ENCODE peak calls at places on chromosomes 7 and 10, in eight cellular contexts. One of them, this sample, is unnamed.

GRCh38 chr7:139568813-139569490 is 45.5 kb downstream of the CLEC2L start:
- DNase-seq in sigmoid colon: no peak
- DNase-seq in HAP-1: no peak
- DNase-seq in NB4: no peak
- DNase-seq in endodermal cell: peak
- DNase-seq in small intestine: no peak
- DNase-seq in adipocyte: no peak
- DNase-seq in neural progenitor cell: no peak
- DNase-seq in this sample: no peak

GRCh38 chr10:8581521-8582225 is 527.2 kb downstream of the GATA3 start:
- DNase-seq in NB4: no peak
- DNase-seq in small intestine: no peak
- DNase-seq in endodermal cell: no peak
- DNase-seq in sigmoid colon: no peak
- DNase-seq in HAP-1: no peak
- DNase-seq in neural progenitor cell: peak
- DNase-seq in adipocyte: no peak
- DNase-seq in this sample: no peak

GRCh38 chr10:6275022-6275997 is 72.6 kb downstream of the PFKFB3 start:
- DNase-seq in neural progenitor cell: peak
- DNase-seq in HAP-1: no peak
- DNase-seq in adipocyte: peak
- DNase-seq in small intestine: peak
- DNase-seq in NB4: peak
- DNase-seq in endodermal cell: peak
- DNase-seq in sigmoid colon: peak
- DNase-seq in this sample: peak

GRCh38 chr10:122864901-122865300 is 14.5 kb downstream of the FAM24B start:
- DNase-seq in sigmoid colon: no peak
- DNase-seq in small intestine: no peak
- DNase-seq in HAP-1: no peak
- DNase-seq in adipocyte: peak
- DNase-seq in endodermal cell: no peak
- DNase-seq in neural progenitor cell: no peak
- DNase-seq in NB4: no peak
- DNase-seq in this sample: no peak

GRCh38 chr7:111292026-111292430 is 201.1 kb downstream of the LRRN3 start:
- DNase-seq in small intestine: no peak
- DNase-seq in NB4: no peak
- DNase-seq in neural progenitor cell: no peak
- DNase-seq in sigmoid colon: no peak
- DNase-seq in endodermal cell: no peak
- DNase-seq in HAP-1: no peak
- DNase-seq in adipocyte: peak
- DNase-seq in this sample: no peak

GRCh38 chr7:50308301-50309129 is 4.0 kb downstream of the IKZF1 start:
- DNase-seq in NB4: peak
- DNase-seq in adipocyte: no peak
- DNase-seq in small intestine: no peak
- DNase-seq in sigmoid colon: peak
- DNase-seq in HAP-1: no peak
- DNase-seq in neural progenitor cell: peak
- DNase-seq in endodermal cell: no peak
- DNase-seq in this sample: no peak

GRCh38 chr7:100575206-100575631 is 1.5 kb upstream of the SAP25 start:
- DNase-seq in endodermal cell: peak
- DNase-seq in sigmoid colon: no peak
- DNase-seq in small intestine: peak
- DNase-seq in neural progenitor cell: no peak
- DNase-seq in HAP-1: no peak
- DNase-seq in adipocyte: no peak
- DNase-seq in NB4: no peak
- DNase-seq in this sample: no peak

GRCh38 chr7:34807548-34808340 is 149.7 kb downstream of the NPSR1 start:
- DNase-seq in HAP-1: no peak
- DNase-seq in sigmoid colon: no peak
- DNase-seq in small intestine: no peak
- DNase-seq in endodermal cell: no peak
- DNase-seq in NB4: no peak
- DNase-seq in adipocyte: no peak
- DNase-seq in neural progenitor cell: no peak
- DNase-seq in this sample: no peak

GRCh38 chr10:50929670-50930069 is 44.2 kb upstream of the A1CF start:
- DNase-seq in endodermal cell: no peak
- DNase-seq in adipocyte: no peak
- DNase-seq in HAP-1: no peak
- DNase-seq in small intestine: no peak
- DNase-seq in neural progenitor cell: no peak
- DNase-seq in NB4: peak
- DNase-seq in sigmoid colon: no peak
- DNase-seq in this sample: no peak

GRCh38 chr10:102542800-102543418 is 39.1 kb downstream of the SUFU start:
- DNase-seq in adipocyte: peak
- DNase-seq in HAP-1: no peak
- DNase-seq in sigmoid colon: no peak
- DNase-seq in neural progenitor cell: no peak
- DNase-seq in endodermal cell: peak
- DNase-seq in small intestine: no peak
- DNase-seq in NB4: no peak
- DNase-seq in this sample: no peak

GRCh38 chr10:103265712-103266329 is 11.1 kb upstream of the INA start:
- DNase-seq in sigmoid colon: no peak
- DNase-seq in HAP-1: peak
- DNase-seq in adipocyte: peak
- DNase-seq in NB4: peak
- DNase-seq in neural progenitor cell: peak
- DNase-seq in endodermal cell: peak
- DNase-seq in small intestine: peak
- DNase-seq in this sample: no peak

GRCh38 chr7:158442260-158442659 is 145.4 kb downstream of the PTPRN2 start:
- DNase-seq in sigmoid colon: no peak
- DNase-seq in small intestine: no peak
- DNase-seq in adipocyte: no peak
- DNase-seq in endodermal cell: peak
- DNase-seq in HAP-1: no peak
- DNase-seq in NB4: peak
- DNase-seq in neural progenitor cell: peak
- DNase-seq in this sample: no peak

GRCh38 chr10:83606275-83606674 is 533.0 kb upstream of the GHITM start:
- DNase-seq in sigmoid colon: no peak
- DNase-seq in small intestine: no peak
- DNase-seq in neural progenitor cell: peak
- DNase-seq in adipocyte: peak
- DNase-seq in HAP-1: no peak
- DNase-seq in endodermal cell: peak
- DNase-seq in NB4: no peak
- DNase-seq in this sample: no peak

GRCh38 chr7:117273325-117274292 is 49.2 kb downstream of the WNT2 start:
- DNase-seq in endodermal cell: no peak
- DNase-seq in adipocyte: no peak
- DNase-seq in small intestine: no peak
- DNase-seq in neural progenitor cell: peak
- DNase-seq in HAP-1: no peak
- DNase-seq in NB4: no peak
- DNase-seq in sigmoid colon: no peak
- DNase-seq in this sample: no peak

GRCh38 chr7:46930336-46930735 is 651.6 kb downstream of the TNS3 start:
- DNase-seq in neural progenitor cell: no peak
- DNase-seq in HAP-1: no peak
- DNase-seq in NB4: peak
- DNase-seq in small intestine: no peak
- DNase-seq in sigmoid colon: no peak
- DNase-seq in endodermal cell: no peak
- DNase-seq in adipocyte: peak
- DNase-seq in this sample: no peak

GRCh38 chr10:31768467-31768866 is 160.2 kb downstream of the ARHGAP12 start:
- DNase-seq in neural progenitor cell: no peak
- DNase-seq in HAP-1: no peak
- DNase-seq in sigmoid colon: no peak
- DNase-seq in adipocyte: peak
- DNase-seq in small intestine: no peak
- DNase-seq in NB4: no peak
- DNase-seq in endodermal cell: no peak
- DNase-seq in this sample: no peak

GRCh38 chr10:50512214-50512595 is 111.6 kb downstream of the SGMS1 start:
- DNase-seq in sigmoid colon: no peak
- DNase-seq in adipocyte: no peak
- DNase-seq in endodermal cell: no peak
- DNase-seq in neural progenitor cell: no peak
- DNase-seq in small intestine: no peak
- DNase-seq in HAP-1: no peak
- DNase-seq in NB4: no peak
- DNase-seq in this sample: no peak

GRCh38 chr7:106372121-106372520 is 87.3 kb upstream of the NAMPT start:
- DNase-seq in neural progenitor cell: no peak
- DNase-seq in adipocyte: no peak
- DNase-seq in sigmoid colon: no peak
- DNase-seq in small intestine: no peak
- DNase-seq in NB4: no peak
- DNase-seq in HAP-1: no peak
- DNase-seq in endodermal cell: no peak
- DNase-seq in this sample: no peak

GRCh38 chr7:142896151-142896550 is 10.6 kb upstream of the TRPV6 start:
- DNase-seq in small intestine: no peak
- DNase-seq in adipocyte: no peak
- DNase-seq in endodermal cell: no peak
- DNase-seq in sigmoid colon: no peak
- DNase-seq in HAP-1: no peak
- DNase-seq in neural progenitor cell: no peak
- DNase-seq in NB4: no peak
- DNase-seq in this sample: no peak

GRCh38 chr10:5776881-5777197 is 36.4 kb downstream of the GDI2 start:
- DNase-seq in neural progenitor cell: no peak
- DNase-seq in sigmoid colon: no peak
- DNase-seq in HAP-1: no peak
- DNase-seq in adipocyte: peak
- DNase-seq in NB4: no peak
- DNase-seq in endodermal cell: no peak
- DNase-seq in small intestine: no peak
- DNase-seq in this sample: no peak

GRCh38 chr7:113819474-113819873 is 99.3 kb downstream of the PPP1R3A start:
- DNase-seq in NB4: no peak
- DNase-seq in small intestine: no peak
- DNase-seq in adipocyte: no peak
- DNase-seq in neural progenitor cell: no peak
- DNase-seq in HAP-1: no peak
- DNase-seq in sigmoid colon: no peak
- DNase-seq in endodermal cell: no peak
- DNase-seq in this sample: no peak

GRCh38 chr7:98617051-98617959 is at the start of gene NPTX2:
- DNase-seq in neural progenitor cell: peak
- DNase-seq in adipocyte: peak
- DNase-seq in sigmoid colon: no peak
- DNase-seq in endodermal cell: peak
- DNase-seq in HAP-1: no peak
- DNase-seq in NB4: no peak
- DNase-seq in small intestine: no peak
- DNase-seq in this sample: no peak
- H3K4me3 ChIP-seq in neural progenitor cell: peak
- H3K4me3 ChIP-seq in adipocyte: no peak
- H3K4me3 ChIP-seq in sigmoid colon: peak
- H3K4me3 ChIP-seq in endodermal cell: peak
- H3K4me3 ChIP-seq in HAP-1: no peak
- H3K4me3 ChIP-seq in NB4: no peak
- H3K4me3 ChIP-seq in small intestine: no peak
- H3K4me3 ChIP-seq in this sample: no peak

DNA sequence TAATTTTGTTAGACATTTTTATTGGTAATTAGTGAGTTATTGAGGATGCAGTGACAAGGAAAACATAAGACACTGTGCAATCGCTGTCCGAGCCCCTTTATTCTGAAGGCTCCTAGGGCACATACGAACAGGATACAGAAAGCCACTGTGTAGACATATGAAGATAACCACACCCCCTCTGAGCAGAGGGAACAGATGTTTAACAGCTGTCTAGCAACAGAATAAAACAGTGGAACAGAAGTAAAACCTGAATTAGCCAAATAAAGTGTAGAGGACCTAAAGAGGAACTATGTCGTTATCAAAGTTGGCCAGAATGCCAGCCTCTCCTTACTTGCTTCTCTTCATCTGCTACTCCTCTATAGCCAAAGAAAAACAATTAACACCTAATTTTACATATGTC is 43.6 kb downstream of the CYTH3 start:
- DNase-seq in neural progenitor cell: no peak
- DNase-seq in endodermal cell: no peak
- DNase-seq in sigmoid colon: no peak
- DNase-seq in NB4: peak
- DNase-seq in HAP-1: no peak
- DNase-seq in adipocyte: peak
- DNase-seq in small intestine: no peak
- DNase-seq in this sample: no peak
- H3K4me3 ChIP-seq in neural progenitor cell: no peak
- H3K4me3 ChIP-seq in endodermal cell: no peak
- H3K4me3 ChIP-seq in sigmoid colon: peak
- H3K4me3 ChIP-seq in NB4: peak
- H3K4me3 ChIP-seq in HAP-1: no peak
- H3K4me3 ChIP-seq in adipocyte: peak
- H3K4me3 ChIP-seq in small intestine: no peak
- H3K4me3 ChIP-seq in this sample: no peak

DNA sequence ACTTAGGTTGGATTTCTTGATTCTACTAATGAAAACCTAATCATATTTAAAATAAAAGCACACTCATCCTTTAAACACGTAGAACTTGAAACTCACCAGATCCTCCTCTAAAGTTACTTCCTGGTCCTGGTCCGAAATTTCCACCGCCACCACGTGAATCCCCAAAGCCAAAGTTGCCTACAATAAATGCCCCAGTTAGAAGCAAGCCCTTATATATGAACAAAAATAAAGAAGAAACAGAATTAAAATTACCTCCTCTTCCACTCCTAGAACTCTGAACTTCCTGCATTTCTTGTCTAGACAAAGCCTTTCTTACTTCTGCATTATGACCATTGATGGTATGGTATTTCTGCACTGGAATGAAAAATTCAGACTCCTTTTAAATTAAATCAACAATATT is 4.2 kb downstream of the HNRNPA2B1 start:
- DNase-seq in adipocyte: no peak
- DNase-seq in neural progenitor cell: no peak
- DNase-seq in small intestine: no peak
- DNase-seq in sigmoid colon: no peak
- DNase-seq in HAP-1: no peak
- DNase-seq in NB4: no peak
- DNase-seq in endodermal cell: no peak
- DNase-seq in this sample: no peak
- H3K4me3 ChIP-seq in adipocyte: peak
- H3K4me3 ChIP-seq in neural progenitor cell: peak
- H3K4me3 ChIP-seq in small intestine: no peak
- H3K4me3 ChIP-seq in sigmoid colon: no peak
- H3K4me3 ChIP-seq in HAP-1: no peak
- H3K4me3 ChIP-seq in NB4: peak
- H3K4me3 ChIP-seq in endodermal cell: peak
- H3K4me3 ChIP-seq in this sample: peak

DNA sequence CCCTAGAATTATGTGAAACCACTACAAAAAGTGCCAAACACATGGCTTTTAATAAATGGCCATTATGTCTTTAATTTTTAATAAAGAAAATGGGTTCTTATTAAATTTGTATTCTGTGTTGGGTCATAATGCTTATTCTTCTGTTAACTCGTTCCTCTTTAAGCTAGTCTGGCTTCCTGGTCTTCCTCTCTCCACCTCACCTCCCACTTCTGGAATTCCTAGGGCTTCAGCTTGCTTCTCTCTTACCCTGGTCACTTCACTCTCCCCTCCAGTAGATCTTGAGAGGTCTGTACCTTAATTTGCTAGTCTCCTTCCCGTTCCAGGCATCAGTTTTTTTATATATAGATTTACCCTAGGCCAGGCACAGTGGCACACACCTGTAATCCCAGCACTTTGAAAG is 111.2 kb downstream of the RALA start:
- DNase-seq in HAP-1: no peak
- DNase-seq in endodermal cell: no peak
- DNase-seq in small intestine: no peak
- DNase-seq in sigmoid colon: no peak
- DNase-seq in adipocyte: peak
- DNase-seq in NB4: no peak
- DNase-seq in neural progenitor cell: no peak
- DNase-seq in this sample: no peak
- H3K4me3 ChIP-seq in HAP-1: peak
- H3K4me3 ChIP-seq in endodermal cell: peak
- H3K4me3 ChIP-seq in small intestine: no peak
- H3K4me3 ChIP-seq in sigmoid colon: no peak
- H3K4me3 ChIP-seq in adipocyte: peak
- H3K4me3 ChIP-seq in NB4: peak
- H3K4me3 ChIP-seq in neural progenitor cell: peak
- H3K4me3 ChIP-seq in this sample: no peak